ENCODE peak calls at places on chromosomes 16 and 17, in six cellular contexts. L, H, W, M, P and X are unnamed samples.

GRCh38 chr17:27974531-27975145 is 67.8 kb upstream of the NLK start:
- DNase-seq in M (no peak), H (no peak), W (no peak), L (no peak), P (no peak), X (no peak)

GRCh38 chr17:57668332-57668731 is 76.8 kb downstream of the CCDC182 start:
- DNase-seq in P (peak), W (no peak), H (no peak), L (no peak), M (peak), X (no peak)

GRCh38 chr17:49971848-49972485 is 3.0 kb downstream of the DLX4 start:
- DNase-seq in P (peak), L (no peak), H (peak), W (no peak), M (no peak), X (no peak)

GRCh38 chr17:47663997-47664941 is 14.6 kb downstream of the KPNB1 start:
- DNase-seq in M (no peak), L (peak), H (peak), W (no peak), P (peak), X (no peak)

GRCh38 chr17:57485916-57486315 is 229.6 kb downstream of the MSI2 start:
- DNase-seq in H (no peak), L (no peak), M (no peak), P (no peak), W (no peak), X (no peak)

GRCh38 chr17:16286009-16286946 is 67.0 kb downstream of the CENPV start:
- DNase-seq in W (peak), H (peak), M (peak), P (peak), L (peak), X (peak)

GRCh38 chr17:36675250-36675649 is 73.9 kb downstream of the MRM1 start:
- DNase-seq in W (no peak), L (no peak), P (no peak), M (no peak), H (no peak), X (no peak)

GRCh38 chr16:58451945-58452401 is 48.0 kb upstream of the NDRG4 start:
- DNase-seq in M (no peak), L (peak), H (no peak), W (no peak), P (no peak), X (no peak)

GRCh38 chr16:85436207-85436606 is 176.9 kb upstream of the GSE1 start:
- DNase-seq in H (peak), M (no peak), L (peak), W (no peak), P (no peak), X (no peak)

GRCh38 chr16:85752511-85753420 is 1.9 kb upstream of the C16orf74 start:
- DNase-seq in L (peak), M (peak), H (peak), P (peak), W (no peak), X (no peak)

GRCh38 chr17:74608511-74608910 is 15.0 kb downstream of the CD300E start:
- DNase-seq in M (no peak), P (no peak), H (no peak), W (no peak), L (no peak), X (no peak)

GRCh38 chr17:77745702-77746101 is 212.8 kb upstream of the TNRC6C start:
- DNase-seq in P (no peak), W (no peak), H (no peak), L (no peak), M (no peak), X (no peak)

GRCh38 chr17:17855976-17856375 is 19.2 kb upstream of the SREBF1 start:
- DNase-seq in M (no peak), H (no peak), W (no peak), P (peak), L (no peak), X (no peak)

GRCh38 chr17:1351967-1352366 is 48.1 kb downstream of the YWHAE start:
- DNase-seq in L (no peak), P (no peak), M (no peak), H (no peak), W (no peak), X (no peak)

GRCh38 chr17:48328457-48328856 is 101.6 kb downstream of the SKAP1 start:
- DNase-seq in L (no peak), H (no peak), P (no peak), M (no peak), W (no peak), X (no peak)

GRCh38 chr17:80992077-80992947 is 671 bp downstream of the CHMP6 start:
- DNase-seq in P (peak), M (no peak), W (no peak), L (no peak), H (peak), X (peak)

GRCh38 chr16:8720080-8720966 is 45.9 kb downstream of the ABAT start:
- DNase-seq in H (peak), W (no peak), M (no peak), P (peak), L (no peak), X (no peak)

GRCh38 chr16:84989791-84990620 is 21.3 kb downstream of the ZDHHC7 start:
- DNase-seq in W (no peak), P (no peak), M (no peak), H (no peak), L (no peak), X (no peak)

GRCh38 chr16:51884773-51885172 is 662.2 kb downstream of the TOX3 start:
- DNase-seq in L (no peak), W (no peak), P (no peak), M (no peak), H (no peak), X (no peak)

GRCh38 chr17:17832040-17832363 is 4.8 kb downstream of the SREBF1 start:
- DNase-seq in H (no peak), P (no peak), L (no peak), W (no peak), M (no peak), X (no peak)

GRCh38 chr16:53664724-53665345 is 38.8 kb downstream of the RPGRIP1L start:
- DNase-seq in M (no peak), L (no peak), W (no peak), P (no peak), H (no peak), X (no peak)

GRCh38 chr17:38667099-38667786 is 7.5 kb downstream of the EPOP start:
- DNase-seq in W (peak), L (peak), H (peak), P (peak), M (no peak), X (peak)

GRCh38 chr16:77596243-77596642 is 126.1 kb upstream of the NUDT7 start:
- DNase-seq in H (no peak), W (no peak), L (no peak), M (no peak), P (no peak), X (no peak)

GRCh38 chr17:17224137-17224536 is 12.8 kb downstream of the FLCN start:
- DNase-seq in L (no peak), H (no peak), P (no peak), M (no peak), W (no peak), X (no peak)

GRCh38 chr16:66516808-66517585 is 32.9 kb downstream of the TK2 start:
- DNase-seq in H (no peak), P (peak), L (peak), W (peak), M (peak), X (peak)

DNA sequence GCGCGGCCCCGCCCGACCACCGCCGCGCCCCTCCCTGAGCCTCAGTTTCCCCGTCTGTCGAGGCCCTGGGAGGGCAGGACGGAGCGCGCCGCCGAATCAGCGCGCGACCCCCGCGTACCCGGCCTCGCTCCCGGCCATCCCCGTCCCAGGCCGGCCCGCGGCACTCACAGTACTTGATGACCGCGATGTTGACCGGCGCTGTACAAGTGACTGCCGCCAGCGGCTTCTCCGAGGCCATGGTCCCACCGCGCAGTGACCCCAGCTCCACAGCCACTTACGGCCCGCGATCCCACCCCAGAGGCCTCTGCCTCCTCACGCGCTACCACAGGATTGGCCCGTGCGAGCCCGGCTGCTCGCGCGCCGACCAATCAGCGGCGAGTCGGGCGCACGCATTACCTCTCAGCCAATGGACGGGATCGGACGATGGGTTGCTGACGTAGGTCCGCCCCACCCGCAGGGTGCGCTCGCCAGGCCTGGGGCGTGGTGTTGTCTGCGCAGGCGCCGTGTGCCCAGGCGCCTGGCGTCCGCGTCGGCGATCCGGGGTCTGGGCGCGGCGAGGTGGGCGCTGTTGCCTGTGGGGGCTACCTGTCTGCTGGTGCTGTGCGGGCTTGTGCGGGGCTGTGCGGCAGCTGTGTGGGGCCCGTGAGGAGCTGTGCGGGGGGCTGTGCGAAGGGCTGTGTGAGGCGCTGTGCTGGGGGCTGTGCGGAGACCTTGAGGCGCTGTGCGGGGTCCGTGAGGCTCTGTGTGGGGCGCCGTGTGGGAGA is at the start of gene MVD:
- DNase-seq in P (peak), H (peak), W (peak), M (peak), L (peak), X (peak)
- TF ChIP-seq CTCF in P (no peak), H (no peak), W (no peak), M (no peak), L (peak), X (no peak)

GRCh38 chr17:63832014-63832413 is 4.6 kb upstream of the FTSJ3 start:
- DNase-seq in P (no peak), H (no peak), L (no peak), W (no peak), M (no peak), X (no peak)
- H3K4me3 ChIP-seq in P (no peak), H (no peak), L (no peak), W (no peak), M (no peak), X (no peak)

DNA sequence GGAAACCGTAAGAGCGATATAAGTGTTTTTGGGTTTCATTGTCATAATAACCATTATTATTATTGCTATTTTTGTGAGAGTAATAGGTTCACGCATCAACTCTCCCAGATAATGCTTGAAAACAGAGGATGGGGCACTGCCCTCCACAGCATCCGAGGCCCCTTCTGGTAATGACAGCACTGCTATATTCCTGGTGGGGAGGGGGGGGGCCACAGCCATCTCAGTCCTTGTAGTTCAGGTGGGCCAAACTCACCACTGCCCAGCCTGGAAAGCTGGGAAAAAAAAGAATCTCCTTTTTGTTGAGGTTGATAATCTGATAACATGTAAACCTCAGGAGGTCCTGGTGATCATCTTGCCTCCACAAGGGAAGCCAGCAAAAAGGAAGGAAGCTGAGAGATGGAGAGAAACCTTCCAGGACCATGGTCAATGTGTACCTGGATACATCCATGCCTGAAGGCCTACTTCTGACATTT is 706 bp downstream of the C16orf95 start:
- DNase-seq in H (no peak), W (no peak), M (no peak), P (no peak), L (no peak), X (no peak)
- H3K27ac ChIP-seq in H (no peak), W (peak), M (peak), P (no peak), L (peak), X (peak)

GRCh38 chr16:11219188-11219587 is 36.8 kb downstream of the SOCS1 start:
- DNase-seq in P (no peak), M (no peak), L (no peak), W (no peak), H (no peak), X (no peak)
- TF ChIP-seq CTCF in P (no peak), M (no peak), L (no peak), W (no peak), H (no peak), X (no peak)

DNA sequence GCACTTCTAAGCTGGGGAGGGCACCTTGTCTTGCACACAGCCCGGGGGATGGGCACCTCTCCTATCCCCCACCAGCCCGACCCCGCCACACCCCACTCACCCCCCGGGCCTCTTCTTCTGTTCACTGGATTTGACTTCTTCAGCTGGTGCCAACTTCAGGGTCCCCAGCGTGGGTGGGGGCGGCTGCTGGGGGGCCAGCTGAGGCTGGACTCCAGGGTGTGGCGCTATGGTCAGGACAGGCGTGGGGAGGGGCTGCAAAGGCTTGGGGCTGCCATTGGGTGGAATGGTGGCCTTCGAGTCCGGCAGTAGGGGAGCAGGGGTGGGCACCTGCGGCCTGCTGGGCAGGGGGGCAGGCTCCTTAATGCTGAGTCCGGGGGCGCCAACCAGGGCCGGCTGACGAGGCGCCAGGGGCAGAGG is 6.1 kb downstream of the MNT start:
- DNase-seq in W (no peak), H (no peak), M (no peak), L (no peak), P (no peak), X (peak)
- H3K4me3 ChIP-seq in W (peak), H (no peak), M (no peak), L (no peak), P (no peak), X (no peak)

GRCh38 chr17:41301916-41302901 is at the start of gene KRTAP29-1:
- DNase-seq in M (no peak), H (no peak), L (no peak), W (no peak), P (no peak), X (no peak)
- H3K27ac ChIP-seq in M (peak), H (no peak), L (no peak), W (no peak), P (no peak), X (no peak)